ENCODE peak calls at places on chromosome 9, in nine cellular contexts. B is fibroblast of lung; X is RWPE1; H is heart right ventricle; V is HCT116; W is uterus; U is mesendoderm; L is Panc1; T is CD4-positive, alpha-beta T cell. I is an unnamed sample.

GRCh38 chr9:112505083-112505482 is 18.5 kb downstream of the KIAA1958 start:
- DNase-seq in V (no peak), B (no peak), H (no peak), X (no peak), T (no peak), W (no peak), U (no peak), L (no peak), I (no peak)

GRCh38 chr9:126986506-126986951 is 71.9 kb downstream of the RALGPS1 start:
- DNase-seq in U (no peak), W (no peak), L (no peak), X (peak; percentile 58), T (peak; percentile 8), H (no peak), B (no peak), V (peak; percentile 16), I (peak; percentile 22)

GRCh38 chr9:16102154-16102553 is 549.3 kb downstream of the CCDC171 start:
- DNase-seq in V (no peak), L (no peak), T (no peak), X (no peak), B (no peak), U (no peak), W (peak; percentile 64), H (no peak), I (no peak)

GRCh38 chr9:107064378-107064777 is 201.4 kb downstream of the ZNF462 start:
- DNase-seq in L (no peak), T (no peak), U (no peak), B (no peak), V (no peak), X (no peak), H (no peak), W (no peak), I (no peak)

GRCh38 chr9:79765466-79765865 is 193.7 kb downstream of the TLE4 start:
- DNase-seq in H (no peak), L (no peak), T (no peak), X (no peak), B (peak; percentile 82), U (peak; percentile 19), W (no peak), V (no peak), I (no peak)

GRCh38 chr9:106864533-106865143 is 1.7 kb downstream of the ZNF462 start:
- DNase-seq in B (peak; percentile 62), X (peak; percentile 45), H (no peak), T (no peak), U (no peak), V (no peak), L (no peak), W (peak; percentile 38), I (no peak)

GRCh38 chr9:34549407-34549732 is 26.6 kb upstream of the ENHO start:
- DNase-seq in V (no peak), B (no peak), X (no peak), H (no peak), W (no peak), L (no peak), T (no peak), U (no peak), I (no peak)

GRCh38 chr9:131094622-131095021 is 1.7 kb upstream of the AIF1L start:
- DNase-seq in H (peak; percentile 63), T (no peak), X (peak; percentile 82), U (no peak), B (no peak), W (no peak), V (no peak), L (no peak), I (peak; percentile 10)

GRCh38 chr9:77851862-77852602 is 179.6 kb downstream of the GNAQ start:
- DNase-seq in H (no peak), L (no peak), B (peak; percentile 25), W (no peak), T (no peak), U (no peak), V (no peak), X (no peak), I (no peak)

GRCh38 chr9:127794001-127794791 is 8.4 kb downstream of the CDK9 start:
- DNase-seq in W (no peak), T (no peak), X (no peak), H (no peak), B (no peak), V (no peak), L (no peak), U (no peak), I (no peak)

GRCh38 chr9:131739192-131739961 is 499 bp downstream of the RAPGEF1 start:
- DNase-seq in B (peak; percentile 28), W (no peak), V (no peak), T (peak; percentile 24), X (peak; percentile 60), U (peak; percentile 51), H (peak; percentile 57), L (no peak), I (no peak)

GRCh38 chr9:28774433-28775029 is 1201.2 kb upstream of the C9orf72 start:
- DNase-seq in T (no peak), H (no peak), U (peak; percentile 53), L (no peak), V (peak; percentile 22), X (peak; percentile 29), W (no peak), B (peak; percentile 6), I (no peak)

GRCh38 chr9:131854906-131855504 is 115.1 kb upstream of the RAPGEF1 start:
- DNase-seq in H (no peak), T (no peak), L (no peak), W (no peak), X (no peak), V (no peak), U (no peak), B (peak; percentile 20), I (no peak)

GRCh38 chr9:13705913-13706312 is 426.4 kb upstream of the MPDZ start:
- DNase-seq in W (peak; percentile 64), V (no peak), L (no peak), B (peak; percentile 69), X (no peak), T (no peak), H (no peak), U (peak; percentile 69), I (no peak)

DNA sequence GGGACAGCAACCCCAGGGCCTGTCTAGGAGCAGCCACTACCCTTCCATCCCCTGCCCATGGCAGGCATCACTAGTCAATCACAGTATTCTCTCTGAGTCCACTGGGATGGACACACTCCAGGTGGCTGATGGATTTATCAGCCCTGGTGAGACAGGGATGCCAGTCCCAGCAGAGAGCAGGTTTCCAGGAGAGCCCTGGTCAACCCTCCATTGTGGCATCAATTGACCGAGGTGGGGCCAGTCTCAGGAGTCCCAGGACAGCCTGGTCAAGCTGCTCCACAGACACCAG is 107.5 kb upstream of the SARDH start:
- DNase-seq in W (no peak), H (no peak), L (no peak), X (no peak), T (no peak), B (no peak), U (peak; percentile 26), V (no peak), I (no peak)
- H3K27ac ChIP-seq in W (no peak overlapping the region), H (peak overlapping the region; percentile 82), L (no peak overlapping the region), X (peak overlapping the region; percentile 58), T (no peak overlapping the region), B (peak overlapping the region; percentile 69), U (no peak overlapping the region), V (no peak overlapping the region), I (no peak overlapping the region)

GRCh38 chr9:134423166-134423565 is 96.9 kb downstream of the RXRA start:
- DNase-seq in W (no peak), V (no peak), H (no peak), L (no peak), B (no peak), T (no peak), U (no peak), X (no peak), I (no peak)

GRCh38 chr9:134422301-134422700 is 96.0 kb downstream of the RXRA start:
- DNase-seq in X (peak; percentile 93), W (peak; percentile 78), V (no peak), B (no peak), L (no peak), H (peak; percentile 61), U (peak; percentile 75), T (no peak), I (no peak)

GRCh38 chr9:134424818-134425217 is 98.6 kb downstream of the RXRA start:
- DNase-seq in X (no peak), H (no peak), V (no peak), B (no peak), U (no peak), T (no peak), L (no peak), W (no peak), I (no peak)

GRCh38 chr9:134422701-134423100 is 96.4 kb downstream of the RXRA start:
- DNase-seq in T (no peak), B (no peak), H (no peak), U (no peak), V (no peak), W (peak; percentile 77), L (no peak), X (no peak), I (no peak)

DNA sequence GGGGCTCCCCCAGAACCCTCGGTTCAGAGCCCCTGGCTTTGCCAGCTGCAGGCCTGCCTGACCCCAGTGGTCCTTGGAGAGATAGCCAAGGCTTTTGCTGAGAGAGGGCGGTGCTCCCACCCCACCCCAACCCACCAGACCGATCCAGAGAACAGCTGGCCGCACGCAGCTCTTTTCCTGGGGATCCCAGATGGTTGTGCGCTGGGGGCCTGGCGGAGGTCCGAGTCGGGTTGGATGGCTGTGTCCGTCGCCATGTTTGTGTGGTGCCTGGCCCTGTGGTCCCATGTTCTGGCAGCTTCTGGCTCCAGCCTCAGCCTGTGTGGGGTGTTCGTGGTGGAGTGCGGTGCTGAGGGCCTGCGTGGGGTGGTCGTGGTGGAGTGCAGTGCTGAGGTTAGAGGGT is 97.5 kb downstream of the RXRA start:
- DNase-seq in U (no peak), L (no peak), T (no peak), H (no peak), W (no peak), B (no peak), V (no peak), X (no peak), I (no peak)
- H3K27ac ChIP-seq in U (no peak overlapping the region), L (no peak overlapping the region), T (no peak overlapping the region), H (no peak overlapping the region), W (no peak overlapping the region), B (no peak overlapping the region), V (no peak overlapping the region), X (peak overlapping the region; percentile 97), I (no peak overlapping the region)

GRCh38 chr9:18795947-18796705 is 236.9 kb downstream of the SAXO1 start:
- DNase-seq in W (no peak), V (no peak), X (no peak), U (no peak), T (no peak), L (no peak), B (peak; percentile 98), H (no peak), I (no peak)
- H3K27ac ChIP-seq in W (no peak overlapping the region), V (no peak overlapping the region), X (no peak overlapping the region), U (no peak overlapping the region), T (no peak overlapping the region), L (no peak overlapping the region), B (no peak overlapping the region), H (no peak overlapping the region), I (no peak overlapping the region)

GRCh38 chr9:121440265-121440664 is 59.4 kb downstream of the GGTA1 start:
- DNase-seq in B (no peak), W (no peak), X (peak; percentile 52), V (peak; percentile 7), L (no peak), U (peak; percentile 33), H (no peak), T (no peak), I (no peak)
- H3K27ac ChIP-seq in B (no peak overlapping the region), W (no peak overlapping the region), X (no peak overlapping the region), V (no peak overlapping the region), L (no peak overlapping the region), U (no peak overlapping the region), H (no peak overlapping the region), T (no peak overlapping the region), I (no peak overlapping the region)